ENCODE peak calls at places on chromosomes 13 and 19, in four cellular contexts. H is A673, I is AG08396, F is left colon. G is an unnamed sample.

GRCh38 chr13:97695684-97696083 is 257.8 kb upstream of the IPO5 start:
- DNase-seq in H (no peak), I (no peak), F (no peak), G (no peak)

GRCh38 chr13:37059136-37059847 is at the start of gene SUPT20H:
- DNase-seq in H (peak; percentile 98), I (peak; percentile 95), F (peak; percentile 97), G (peak; percentile 77)

GRCh38 chr19:15583346-15583745 is 31.7 kb upstream of the CYP4F8 start:
- DNase-seq in H (no peak), I (no peak), F (no peak), G (no peak)

GRCh38 chr19:28242317-28242927 is 970.5 kb downstream of the UQCRFS1 start:
- DNase-seq in H (peak; percentile 43), I (peak; percentile 12), F (peak; percentile 7), G (peak; percentile 75)

GRCh38 chr13:113860051-113860471 is 3.8 kb downstream of the GAS6 start:
- DNase-seq in H (no peak), I (no peak), F (peak; percentile 74), G (peak; percentile 53)

GRCh38 chr19:4908781-4909171 is 525 bp upstream of the UHRF1 start:
- DNase-seq in H (no peak), I (no peak), F (no peak), G (peak; percentile 58)

GRCh38 chr19:6723738-6724137 is 3.3 kb upstream of the C3 start:
- DNase-seq in H (no peak), I (no peak), F (no peak), G (no peak)

GRCh38 chr19:34171539-34171876 is 796 bp upstream of the LSM14A start:
- DNase-seq in H (no peak), I (peak; percentile 77), F (no peak), G (no peak)

GRCh38 chr13:107680115-107680514 is 535.2 kb downstream of the LIG4 start:
- DNase-seq in H (peak; percentile 19), I (no peak), F (no peak), G (no peak)

GRCh38 chr19:19502808-19503602 is 12.3 kb downstream of the TSSK6 start:
- DNase-seq in H (no peak), I (no peak), F (no peak), G (no peak)

GRCh38 chr19:56294557-56294956 is 20.1 kb downstream of the ZSCAN5A start:
- DNase-seq in H (peak; percentile 25), I (no peak), F (no peak), G (no peak)

GRCh38 chr19:2385053-2385721 is 25.1 kb downstream of the TMPRSS9 start:
- DNase-seq in H (peak; percentile 83), I (peak; percentile 84), F (peak; percentile 49), G (peak; percentile 75)

GRCh38 chr19:41548954-41549688 is 26.8 kb upstream of the CEACAM21 start:
- DNase-seq in H (peak; percentile 91), I (no peak), F (peak; percentile 52), G (no peak)

GRCh38 chr19:5001547-5002131 is 32.7 kb downstream of the KDM4B start:
- DNase-seq in H (peak; percentile 71), I (peak; percentile 71), F (no peak), G (no peak)

G was measured in H1.